ENCODE peak calls at places on chromosomes 7 and 10, in six cellular contexts. Y is osteoblast, K is PC-3, N is heart left ventricle, X is HuH-7.5, W is fibroblast of lung. R is an unnamed sample.

GRCh38 chr10:132395704-132396494 is 1.1 kb upstream of the PWWP2B start:
- DNase-seq in X (peak), K (no peak), W (peak), N (peak), Y (peak), R (peak)

GRCh38 chr10:97575101-97575668 is 2.6 kb downstream of the ANKRD2 start:
- DNase-seq in X (no peak), W (no peak), N (no peak), Y (no peak), K (no peak), R (no peak)

GRCh38 chr7:79060498-79060897 is 393.0 kb downstream of the MAGI2 start:
- DNase-seq in W (no peak), X (no peak), K (no peak), N (no peak), Y (no peak), R (no peak)

GRCh38 chr7:108460964-108461363 is 4.7 kb upstream of the NRCAM start:
- DNase-seq in N (no peak), K (no peak), Y (peak), X (no peak), W (no peak), R (no peak)

GRCh38 chr7:28349637-28350036 is 62.7 kb upstream of the CREB5 start:
- DNase-seq in N (no peak), K (peak), W (no peak), X (no peak), Y (no peak), R (no peak)

GRCh38 chr10:101071266-101071884 is 9.6 kb downstream of the KAZALD1 start:
- DNase-seq in W (no peak), X (no peak), Y (peak), N (peak), K (no peak), R (peak)

GRCh38 chr7:74174606-74175082 is 488 bp downstream of the EIF4H start:
- DNase-seq in Y (peak), N (peak), X (no peak), K (peak), W (peak), R (peak)

GRCh38 chr7:92834661-92835139 is 1.7 kb downstream of the CDK6 start:
- DNase-seq in W (no peak), K (peak), Y (no peak), N (peak), X (peak), R (no peak)

GRCh38 chr7:138755831-138756590 is 41.8 kb upstream of the TMEM213 start:
- DNase-seq in W (peak), Y (no peak), X (no peak), K (peak), N (no peak), R (no peak)

GRCh38 chr10:86389441-86390193 is 23.0 kb upstream of the GRID1 start:
- DNase-seq in W (no peak), Y (peak), X (no peak), N (no peak), K (no peak), R (no peak)

GRCh38 chr7:127628445-127628844 is 10.5 kb upstream of the PAX4 start:
- DNase-seq in W (no peak), Y (no peak), N (no peak), X (no peak), K (no peak), R (no peak)

GRCh38 chr10:128540806-128541739 is 414.9 kb upstream of the MKI67 start:
- DNase-seq in W (no peak), X (peak), K (no peak), N (no peak), Y (no peak), R (no peak)

GRCh38 chr7:133783276-133783675 is 343.9 kb upstream of the LRGUK start:
- DNase-seq in Y (no peak), N (no peak), W (peak), K (peak), X (no peak), R (no peak)

GRCh38 chr10:132762267-132762666 is 23.7 kb downstream of the NKX6-2 start:
- DNase-seq in X (no peak), W (no peak), K (no peak), N (no peak), Y (no peak), R (no peak)

GRCh38 chr10:28652703-28653102 is 24.6 kb upstream of the BAMBI start:
- DNase-seq in Y (no peak), N (no peak), X (no peak), W (no peak), K (no peak), R (no peak)

GRCh38 chr10:104117839-104118323 is 4.1 kb upstream of the SFR1 start:
- DNase-seq in X (no peak), K (peak), Y (no peak), W (peak), N (no peak), R (no peak)

GRCh38 chr10:59625842-59626522 is 83.7 kb downstream of the SLC16A9 start:
- DNase-seq in X (peak), Y (peak), K (peak), N (peak), W (peak), R (peak)

GRCh38 chr10:124699471-124700292 is 44.5 kb downstream of the FAM53B start:
- DNase-seq in W (no peak), X (no peak), Y (peak), N (peak), K (no peak), R (no peak)

GRCh38 chr10:3010327-3010726 is 57.0 kb upstream of the PFKP start:
- DNase-seq in N (no peak), K (no peak), X (no peak), Y (no peak), W (no peak), R (no peak)

GRCh38 chr7:111089822-111090426 is 1.0 kb upstream of the LRRN3 start:
- DNase-seq in Y (peak), K (peak), W (peak), N (no peak), X (peak), R (peak)

GRCh38 chr10:30857803-30858202 is 173.9 kb downstream of the ZNF438 start:
- DNase-seq in Y (no peak), W (peak), N (peak), X (no peak), K (no peak), R (no peak)

GRCh38 chr7:54831644-54832095 is 72.7 kb upstream of the SEC61G start:
- DNase-seq in N (no peak), Y (no peak), K (peak), W (no peak), X (no peak), R (peak)

GRCh38 chr10:55881588-55881987 is 479.5 kb downstream of the ZWINT start:
- DNase-seq in K (no peak), X (no peak), W (no peak), N (no peak), Y (no peak), R (no peak)

GRCh38 chr10:93894516-93895378 is 969 bp downstream of the SLC35G1 start:
- DNase-seq in X (no peak), Y (peak), K (no peak), N (no peak), W (peak), R (peak)

GRCh38 chr7:1537631-1538412 is 7.3 kb downstream of the MAFK start:
- DNase-seq in W (peak), Y (peak), N (peak), X (no peak), K (peak), R (no peak)

GRCh38 chr7:107725138-107725740 is 18.7 kb upstream of the CBLL1 start:
- DNase-seq in N (no peak), X (peak), Y (peak), K (peak), W (peak), R (peak)

GRCh38 chr7:158527495-158527894 is 60.1 kb downstream of the PTPRN2 start:
- DNase-seq in X (no peak), K (no peak), Y (no peak), N (no peak), W (no peak), R (no peak)

GRCh38 chr7:100446040-100446439 is 9.7 kb upstream of the PPP1R35 start:
- DNase-seq in N (no peak), Y (peak), W (peak), K (no peak), X (no peak), R (no peak)

GRCh38 chr7:23713285-23714235 is 3.5 kb downstream of the STK31 start:
- DNase-seq in K (peak), W (peak), Y (no peak), X (no peak), N (no peak), R (no peak)

GRCh38 chr7:25846722-25847121 is 305.3 kb upstream of the NFE2L3 start:
- DNase-seq in N (peak), W (peak), X (no peak), Y (no peak), K (peak), R (no peak)

GRCh38 chr10:6706725-6707124 is 126.6 kb upstream of the PRKCQ start:
- DNase-seq in K (no peak), W (no peak), Y (no peak), X (no peak), N (no peak), R (no peak)

GRCh38 chr10:75058142-75058541 is 53.3 kb upstream of the SAMD8 start:
- DNase-seq in Y (no peak), N (no peak), K (no peak), W (no peak), X (no peak), R (no peak)

GRCh38 chr10:42866115-42866995 is 83.8 kb downstream of the BMS1 start:
- DNase-seq in Y (peak), K (peak), W (peak), N (peak), X (no peak), R (peak)

GRCh38 chr7:41977165-41977651 is 259.8 kb downstream of the GLI3 start:
- DNase-seq in Y (peak), W (peak), K (peak), X (no peak), N (no peak), R (peak)

GRCh38 chr7:10300557-10300956 is 673.1 kb upstream of the PHF14 start:
- DNase-seq in K (no peak), Y (no peak), W (peak), X (no peak), N (no peak), R (no peak)

GRCh38 chr7:150934045-150934766 is 43.9 kb downstream of the KCNH2 start:
- DNase-seq in W (no peak), Y (peak), N (no peak), X (no peak), K (no peak), R (no peak)

GRCh38 chr7:24175603-24176002 is 108.4 kb upstream of the NPY start:
- DNase-seq in N (no peak), K (no peak), X (no peak), W (no peak), Y (no peak), R (no peak)

GRCh38 chr10:87695074-87695473 is 35.4 kb downstream of the PAPSS2 start:
- DNase-seq in W (no peak), K (no peak), Y (no peak), X (no peak), N (no peak), R (no peak)

R was measured in KBM-7.